ENCODE peak calls at places on chromosomes 13 and 19, in five cellular contexts. J, X, A, P and L are unnamed samples.

GRCh38 chr13:44843403-44843802 is 145.9 kb downstream of the NUFIP1 start:
- DNase-seq in J (peak), X (no peak), A (no peak), P (no peak), L (no peak)

GRCh38 chr19:30120860-30121484 is 178.9 kb downstream of the URI1 start:
- DNase-seq in J (no peak), X (no peak), A (no peak), P (no peak), L (no peak)

GRCh38 chr19:49672131-49672919 is 4.7 kb upstream of the PRMT1 start:
- DNase-seq in J (peak), X (no peak), A (peak), P (peak), L (peak)

GRCh38 chr13:97319088-97319487 is 97.0 kb downstream of the MBNL2 start:
- DNase-seq in J (no peak), X (no peak), A (no peak), P (peak), L (no peak)

GRCh38 chr19:47821460-47822020 is at the start of gene CRX:
- DNase-seq in J (no peak), X (no peak), A (no peak), P (no peak), L (no peak)

GRCh38 chr19:37719927-37720265 is 335 bp upstream of the ZNF607 start:
- DNase-seq in J (no peak), X (no peak), A (no peak), P (no peak), L (no peak)

GRCh38 chr19:39141929-39142328 is 16.3 kb downstream of the PAK4 start:
- DNase-seq in J (no peak), X (no peak), A (no peak), P (no peak), L (no peak)

GRCh38 chr13:98896083-98896867 is 81.6 kb downstream of the DOCK9 start:
- DNase-seq in J (no peak), X (no peak), A (no peak), P (no peak), L (no peak)

GRCh38 chr13:45441633-45442032 is 23.1 kb upstream of the COG3 start:
- DNase-seq in J (no peak), X (no peak), A (peak), P (no peak), L (no peak)

GRCh38 chr19:49645592-49645991 is 3.6 kb downstream of the SCAF1 start:
- DNase-seq in J (no peak), X (no peak), A (no peak), P (no peak), L (no peak)

GRCh38 chr19:28208745-28209144 is 1004.2 kb downstream of the UQCRFS1 start:
- DNase-seq in J (no peak), X (no peak), A (no peak), P (no peak), L (no peak)

GRCh38 chr13:39210961-39211534 is 172.8 kb downstream of the NHLRC3 start:
- DNase-seq in J (peak), X (no peak), A (no peak), P (no peak), L (no peak)

GRCh38 chr19:50537769-50538230 is 24.1 kb upstream of the ASPDH start:
- DNase-seq in J (peak), X (no peak), A (peak), P (peak), L (peak)

GRCh38 chr13:110575322-110576069 is 14.0 kb upstream of the RAB20 start:
- DNase-seq in J (peak), X (no peak), A (no peak), P (peak), L (peak)

GRCh38 chr19:43639507-43640423 is at the start of gene CADM4:
- DNase-seq in J (no peak), X (no peak), A (no peak), P (no peak), L (no peak)

GRCh38 chr13:105219636-105220035 is 1315.8 kb downstream of the EFNB2 start:
- DNase-seq in J (no peak), X (no peak), A (peak), P (no peak), L (no peak)

GRCh38 chr19:17296278-17296677 is 6.9 kb downstream of the ABHD8 start:
- DNase-seq in J (peak), X (no peak), A (peak), P (no peak), L (peak)

GRCh38 chr19:1250374-1251232 is 2.2 kb downstream of the MIDN start:
- DNase-seq in J (no peak), X (no peak), A (peak), P (peak), L (no peak)